ENCODE peak calls at places on chromosomes 3 and 15, in ten cellular contexts. One of them, this sample, is unnamed.

GRCh38 chr3:124972457-124972856 is 37.9 kb upstream of the MUC13 start:
- DNase-seq in stomach: no peak
- DNase-seq in effector memory CD4-positive, alpha-beta T cell: no peak
- DNase-seq in aorta: no peak
- DNase-seq in A549: peak
- DNase-seq in breast epithelium: no peak
- DNase-seq in AG04450: no peak
- DNase-seq in endothelial cell of umbilical vein: no peak
- DNase-seq in cardiac fibroblast: no peak
- DNase-seq in fibroblast of villous mesenchyme: no peak
- DNase-seq in this sample: no peak

GRCh38 chr3:67601919-67602608 is 52.3 kb downstream of the SUCLG2 start:
- DNase-seq in breast epithelium: no peak
- DNase-seq in AG04450: no peak
- DNase-seq in effector memory CD4-positive, alpha-beta T cell: no peak
- DNase-seq in stomach: no peak
- DNase-seq in aorta: no peak
- DNase-seq in endothelial cell of umbilical vein: no peak
- DNase-seq in A549: no peak
- DNase-seq in fibroblast of villous mesenchyme: no peak
- DNase-seq in cardiac fibroblast: no peak
- DNase-seq in this sample: no peak

GRCh38 chr3:33202581-33203457 is 15.8 kb downstream of the SUSD5 start:
- DNase-seq in A549: no peak
- DNase-seq in cardiac fibroblast: no peak
- DNase-seq in endothelial cell of umbilical vein: peak
- DNase-seq in stomach: peak
- DNase-seq in breast epithelium: no peak
- DNase-seq in effector memory CD4-positive, alpha-beta T cell: no peak
- DNase-seq in aorta: no peak
- DNase-seq in fibroblast of villous mesenchyme: peak
- DNase-seq in AG04450: no peak
- DNase-seq in this sample: no peak

GRCh38 chr15:37098468-37099320 is 1.7 kb downstream of the MEIS2 start:
- DNase-seq in stomach: no peak
- DNase-seq in endothelial cell of umbilical vein: peak
- DNase-seq in aorta: peak
- DNase-seq in cardiac fibroblast: no peak
- DNase-seq in A549: peak
- DNase-seq in effector memory CD4-positive, alpha-beta T cell: no peak
- DNase-seq in AG04450: no peak
- DNase-seq in fibroblast of villous mesenchyme: peak
- DNase-seq in breast epithelium: no peak
- DNase-seq in this sample: no peak

GRCh38 chr3:41688595-41689380 is 273.1 kb downstream of the ULK4 start:
- DNase-seq in breast epithelium: no peak
- DNase-seq in effector memory CD4-positive, alpha-beta T cell: no peak
- DNase-seq in aorta: no peak
- DNase-seq in fibroblast of villous mesenchyme: peak
- DNase-seq in endothelial cell of umbilical vein: no peak
- DNase-seq in A549: peak
- DNase-seq in stomach: no peak
- DNase-seq in cardiac fibroblast: peak
- DNase-seq in AG04450: no peak
- DNase-seq in this sample: no peak

GRCh38 chr3:147816770-147817169 is 407.6 kb downstream of the ZIC1 start:
- DNase-seq in cardiac fibroblast: peak
- DNase-seq in effector memory CD4-positive, alpha-beta T cell: no peak
- DNase-seq in breast epithelium: peak
- DNase-seq in A549: peak
- DNase-seq in AG04450: no peak
- DNase-seq in endothelial cell of umbilical vein: peak
- DNase-seq in aorta: no peak
- DNase-seq in fibroblast of villous mesenchyme: peak
- DNase-seq in stomach: no peak
- DNase-seq in this sample: peak

GRCh38 chr15:58521293-58521991 is 89.7 kb downstream of the LIPC start:
- DNase-seq in A549: peak
- DNase-seq in AG04450: peak
- DNase-seq in fibroblast of villous mesenchyme: peak
- DNase-seq in aorta: no peak
- DNase-seq in stomach: no peak
- DNase-seq in cardiac fibroblast: peak
- DNase-seq in endothelial cell of umbilical vein: peak
- DNase-seq in effector memory CD4-positive, alpha-beta T cell: no peak
- DNase-seq in breast epithelium: peak
- DNase-seq in this sample: peak

GRCh38 chr3:180704532-180704931 is 25.2 kb upstream of the CCDC39 start:
- DNase-seq in breast epithelium: no peak
- DNase-seq in stomach: no peak
- DNase-seq in A549: no peak
- DNase-seq in AG04450: no peak
- DNase-seq in aorta: no peak
- DNase-seq in endothelial cell of umbilical vein: no peak
- DNase-seq in cardiac fibroblast: no peak
- DNase-seq in effector memory CD4-positive, alpha-beta T cell: no peak
- DNase-seq in fibroblast of villous mesenchyme: no peak
- DNase-seq in this sample: no peak

GRCh38 chr15:73927003-73927475 is 777 bp downstream of the LOXL1 start:
- DNase-seq in fibroblast of villous mesenchyme: no peak
- DNase-seq in cardiac fibroblast: no peak
- DNase-seq in breast epithelium: no peak
- DNase-seq in AG04450: no peak
- DNase-seq in stomach: peak
- DNase-seq in effector memory CD4-positive, alpha-beta T cell: peak
- DNase-seq in aorta: peak
- DNase-seq in endothelial cell of umbilical vein: peak
- DNase-seq in A549: no peak
- DNase-seq in this sample: no peak

GRCh38 chr3:62421275-62421674 is 47.9 kb upstream of the FEZF2 start:
- DNase-seq in cardiac fibroblast: no peak
- DNase-seq in effector memory CD4-positive, alpha-beta T cell: no peak
- DNase-seq in AG04450: no peak
- DNase-seq in breast epithelium: no peak
- DNase-seq in stomach: no peak
- DNase-seq in A549: no peak
- DNase-seq in aorta: no peak
- DNase-seq in fibroblast of villous mesenchyme: no peak
- DNase-seq in endothelial cell of umbilical vein: no peak
- DNase-seq in this sample: no peak

GRCh38 chr3:99960941-99961340 is 143.3 kb downstream of the CMSS1 start:
- DNase-seq in endothelial cell of umbilical vein: peak
- DNase-seq in fibroblast of villous mesenchyme: peak
- DNase-seq in effector memory CD4-positive, alpha-beta T cell: no peak
- DNase-seq in cardiac fibroblast: no peak
- DNase-seq in A549: no peak
- DNase-seq in breast epithelium: no peak
- DNase-seq in AG04450: no peak
- DNase-seq in stomach: no peak
- DNase-seq in aorta: no peak
- DNase-seq in this sample: no peak

DNA sequence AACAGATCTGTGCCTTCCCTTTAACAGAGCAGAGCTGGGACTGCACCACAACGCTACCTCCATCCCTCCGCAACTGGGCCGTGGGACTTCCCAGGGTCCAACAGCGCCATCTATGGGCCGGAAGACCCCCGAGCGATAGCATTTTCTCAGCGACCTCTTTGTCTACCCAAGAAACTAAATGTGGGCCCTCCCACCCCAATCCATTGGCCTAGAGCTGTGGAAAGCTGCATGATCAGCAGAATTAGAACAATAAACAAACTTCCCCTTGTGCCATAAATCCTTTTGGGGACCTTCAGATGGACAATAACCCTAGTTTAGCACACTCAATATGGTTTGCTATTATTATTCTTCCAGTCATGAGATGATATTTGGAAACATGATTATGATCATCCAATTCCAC is 74.8 kb upstream of the NTRK3 start:
- DNase-seq in AG04450: no peak
- DNase-seq in breast epithelium: no peak
- DNase-seq in effector memory CD4-positive, alpha-beta T cell: no peak
- DNase-seq in cardiac fibroblast: peak
- DNase-seq in endothelial cell of umbilical vein: peak
- DNase-seq in fibroblast of villous mesenchyme: no peak
- DNase-seq in stomach: no peak
- DNase-seq in aorta: no peak
- DNase-seq in A549: peak
- DNase-seq in this sample: no peak
- H3K4me3 ChIP-seq in AG04450: no peak
- H3K4me3 ChIP-seq in breast epithelium: no peak
- H3K4me3 ChIP-seq in effector memory CD4-positive, alpha-beta T cell: no peak
- H3K4me3 ChIP-seq in cardiac fibroblast: no peak
- H3K4me3 ChIP-seq in endothelial cell of umbilical vein: no peak
- H3K4me3 ChIP-seq in fibroblast of villous mesenchyme: no peak
- H3K4me3 ChIP-seq in stomach: no peak
- H3K4me3 ChIP-seq in aorta: no peak
- H3K4me3 ChIP-seq in A549: no peak
- H3K4me3 ChIP-seq in this sample: no peak

DNA sequence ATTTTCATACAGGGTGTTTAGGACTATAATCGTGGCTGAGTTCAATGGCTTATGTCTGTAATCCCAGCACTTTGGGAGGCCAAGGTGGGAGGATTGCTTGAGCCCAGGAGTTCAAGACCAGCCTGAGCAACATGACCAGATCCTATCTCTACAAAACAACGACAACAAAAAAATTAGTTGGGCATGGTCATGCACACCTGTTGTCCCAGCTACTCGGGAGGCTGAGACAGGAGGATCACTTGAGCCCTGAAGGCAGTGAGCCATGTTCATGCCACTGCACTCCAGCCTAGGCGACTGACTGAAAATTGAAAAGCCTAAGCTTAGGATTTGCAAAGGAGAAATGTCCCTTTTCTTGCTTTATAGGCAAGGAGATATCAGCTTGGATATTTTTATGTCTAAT is 1.5 kb downstream of the BRK1 start:
- DNase-seq in aorta: no peak
- DNase-seq in breast epithelium: no peak
- DNase-seq in cardiac fibroblast: no peak
- DNase-seq in fibroblast of villous mesenchyme: no peak
- DNase-seq in A549: no peak
- DNase-seq in AG04450: no peak
- DNase-seq in endothelial cell of umbilical vein: no peak
- DNase-seq in effector memory CD4-positive, alpha-beta T cell: no peak
- DNase-seq in stomach: no peak
- DNase-seq in this sample: no peak
- H3K4me3 ChIP-seq in aorta: no peak
- H3K4me3 ChIP-seq in breast epithelium: peak
- H3K4me3 ChIP-seq in cardiac fibroblast: peak
- H3K4me3 ChIP-seq in fibroblast of villous mesenchyme: no peak
- H3K4me3 ChIP-seq in A549: peak
- H3K4me3 ChIP-seq in AG04450: peak
- H3K4me3 ChIP-seq in endothelial cell of umbilical vein: no peak
- H3K4me3 ChIP-seq in effector memory CD4-positive, alpha-beta T cell: no peak
- H3K4me3 ChIP-seq in stomach: peak
- H3K4me3 ChIP-seq in this sample: no peak

DNA sequence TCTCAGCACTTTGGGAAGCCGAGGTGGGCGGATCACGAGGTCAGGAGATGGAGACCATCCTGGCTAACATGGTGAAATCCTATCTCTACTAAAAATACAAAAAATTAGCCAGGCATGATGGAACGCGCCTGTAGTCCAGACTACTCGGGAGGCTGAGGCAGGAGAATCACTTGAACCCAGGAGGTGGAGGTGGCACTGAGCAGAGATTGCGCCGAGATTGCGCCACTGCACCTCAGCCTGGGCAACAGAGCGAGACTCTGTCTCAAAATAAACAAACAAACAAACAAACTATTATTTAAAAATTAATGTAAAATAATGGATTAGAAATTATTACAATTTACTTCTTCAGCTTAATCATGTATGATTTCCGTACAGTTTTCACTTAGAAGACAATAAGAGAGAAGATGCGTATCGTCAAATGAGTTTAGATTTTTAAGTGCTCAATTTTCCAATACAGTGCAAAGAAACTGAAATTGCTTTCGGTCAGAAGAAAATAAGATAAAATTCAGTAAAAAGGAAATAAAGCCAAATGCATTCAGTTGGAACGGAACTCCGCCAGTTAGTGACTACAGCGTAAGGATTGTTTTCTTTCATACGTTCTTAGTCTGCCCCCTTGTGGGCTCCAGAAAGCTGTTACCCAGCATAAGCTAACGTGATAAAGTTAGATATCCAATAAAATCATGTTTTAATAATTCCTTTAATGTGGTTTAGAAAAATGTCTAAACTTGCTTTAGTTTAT is 24.8 kb downstream of the AADAC start:
- DNase-seq in effector memory CD4-positive, alpha-beta T cell: no peak
- DNase-seq in A549: peak
- DNase-seq in breast epithelium: no peak
- DNase-seq in fibroblast of villous mesenchyme: peak
- DNase-seq in stomach: peak
- DNase-seq in AG04450: peak
- DNase-seq in cardiac fibroblast: peak
- DNase-seq in endothelial cell of umbilical vein: peak
- DNase-seq in aorta: no peak
- DNase-seq in this sample: peak
- H3K4me3 ChIP-seq in effector memory CD4-positive, alpha-beta T cell: no peak
- H3K4me3 ChIP-seq in A549: no peak
- H3K4me3 ChIP-seq in breast epithelium: peak
- H3K4me3 ChIP-seq in fibroblast of villous mesenchyme: peak
- H3K4me3 ChIP-seq in stomach: no peak
- H3K4me3 ChIP-seq in AG04450: no peak
- H3K4me3 ChIP-seq in cardiac fibroblast: peak
- H3K4me3 ChIP-seq in endothelial cell of umbilical vein: no peak
- H3K4me3 ChIP-seq in aorta: no peak
- H3K4me3 ChIP-seq in this sample: no peak

DNA sequence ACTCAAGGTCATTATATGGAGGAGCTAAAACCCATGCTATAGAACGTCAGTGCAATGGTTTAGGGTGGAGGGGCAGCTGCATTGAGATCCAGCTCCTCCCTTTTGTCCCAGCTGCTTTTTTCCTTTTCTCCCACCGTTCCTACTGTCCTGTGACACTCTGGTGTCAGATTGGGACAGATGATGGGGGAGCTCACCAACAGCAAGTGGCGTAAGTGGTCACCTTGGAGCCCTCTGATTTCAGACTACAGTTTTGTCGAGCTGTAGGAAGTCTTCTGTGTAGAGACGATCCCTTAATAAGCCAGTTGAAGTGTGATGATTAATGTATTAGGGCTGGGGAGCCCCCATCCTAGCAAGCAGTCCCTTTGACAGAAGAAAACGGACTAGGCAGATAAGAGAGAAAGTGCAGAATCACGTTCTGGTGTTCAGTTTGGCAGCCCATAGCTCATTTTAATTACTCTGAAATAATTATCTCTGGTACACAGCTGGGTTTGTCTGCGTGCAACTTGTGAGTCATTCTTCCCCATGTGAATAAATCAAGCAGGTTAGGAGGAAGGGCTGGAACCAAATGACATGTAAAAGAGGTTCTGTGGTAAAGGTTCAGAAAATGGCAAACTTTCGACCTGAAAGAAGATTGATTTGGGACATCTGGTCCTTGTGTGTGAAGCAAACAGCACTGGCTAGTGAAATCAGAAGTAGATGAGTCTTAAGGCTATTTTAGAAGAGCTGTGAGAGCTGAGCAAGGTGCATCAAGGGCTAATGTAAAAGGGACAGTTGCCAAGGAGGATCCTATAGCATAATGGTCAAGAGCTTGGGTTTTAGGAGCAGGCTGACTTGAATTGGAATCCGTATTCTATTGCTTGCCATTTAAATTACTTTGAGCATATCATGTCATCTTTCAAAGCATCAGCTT is 241.4 kb downstream of the EDEM1 start:
- DNase-seq in breast epithelium: no peak
- DNase-seq in endothelial cell of umbilical vein: no peak
- DNase-seq in effector memory CD4-positive, alpha-beta T cell: no peak
- DNase-seq in fibroblast of villous mesenchyme: no peak
- DNase-seq in aorta: no peak
- DNase-seq in A549: no peak
- DNase-seq in cardiac fibroblast: no peak
- DNase-seq in stomach: no peak
- DNase-seq in AG04450: no peak
- DNase-seq in this sample: no peak
- H3K4me3 ChIP-seq in breast epithelium: no peak
- H3K4me3 ChIP-seq in endothelial cell of umbilical vein: no peak
- H3K4me3 ChIP-seq in effector memory CD4-positive, alpha-beta T cell: no peak
- H3K4me3 ChIP-seq in fibroblast of villous mesenchyme: no peak
- H3K4me3 ChIP-seq in aorta: no peak
- H3K4me3 ChIP-seq in A549: no peak
- H3K4me3 ChIP-seq in cardiac fibroblast: no peak
- H3K4me3 ChIP-seq in stomach: no peak
- H3K4me3 ChIP-seq in AG04450: no peak
- H3K4me3 ChIP-seq in this sample: no peak

This sample was measured in skeletal muscle cell.